ENCODE peak calls at places on chromosomes 7 and 10, in five cellular contexts. G is activated naive CD8-positive, alpha-beta T cell treated with anti-CD3 and anti-CD28 coated beads, Interleukin-2, amount 50 U/mL, for 24 hours; H is GM20000; J is stimulated activated CD4-positive, alpha-beta T cell treated with anti-CD3 and anti-CD28 coated beads, Interleukin-4, amount 100 ng/mL, for 1 hour; C is dermis blood vessel endothelial cell. D is an unnamed sample.

GRCh38 chr10:43978936-43979335 is 330.3 kb upstream of the ZNF32 start:
- DNase-seq in G (no peak), H (no peak), C (no peak), J (no peak), D (no peak)

GRCh38 chr10:124364674-124365073 is 54.0 kb downstream of the OAT start:
- DNase-seq in G (no peak), C (no peak), H (no peak), J (no peak), D (no peak)

GRCh38 chr10:116538461-116538860 is 7.3 kb upstream of the PNLIP start:
- DNase-seq in G (no peak), J (no peak), C (no peak), H (no peak), D (no peak)

GRCh38 chr7:128259131-128260056 is 18.3 kb downstream of the LEP start:
- DNase-seq in H (no peak), J (no peak), G (no peak), C (no peak), D (no peak)

GRCh38 chr10:97150191-97150590 is 35.6 kb downstream of the SLIT1 start:
- DNase-seq in G (no peak), J (no peak), C (no peak), H (no peak), D (no peak)

GRCh38 chr7:115032986-115033385 is 111.1 kb downstream of the MDFIC start:
- DNase-seq in J (no peak), H (no peak), C (no peak), G (no peak), D (peak)

GRCh38 chr10:112821663-112822062 is 128.4 kb upstream of the TCF7L2 start:
- DNase-seq in G (no peak), H (no peak), C (no peak), J (no peak), D (no peak)

GRCh38 chr7:32381024-32381601 is 109.1 kb downstream of the LSM5 start:
- DNase-seq in C (no peak), J (no peak), H (no peak), G (no peak), D (no peak)

GRCh38 chr7:50251765-50252164 is 52.8 kb upstream of the IKZF1 start:
- DNase-seq in G (no peak), J (no peak), H (no peak), C (no peak), D (no peak)

GRCh38 chr10:112361951-112362770 is 11.8 kb upstream of the ACSL5 start:
- DNase-seq in C (peak), G (no peak), H (no peak), J (no peak), D (peak)

GRCh38 chr10:122140941-122141623 is 130.0 kb upstream of the BTBD16 start:
- DNase-seq in J (no peak), H (no peak), C (peak), G (no peak), D (no peak)

GRCh38 chr10:110699859-110700468 is 55.8 kb downstream of the RBM20 start:
- DNase-seq in J (no peak), H (no peak), C (no peak), G (no peak), D (no peak)

GRCh38 chr10:131703941-131704340 is 196.9 kb upstream of the PPP2R2D start:
- DNase-seq in G (no peak), J (no peak), H (no peak), C (no peak), D (no peak)

GRCh38 chr10:105029285-105029684 is 388.2 kb downstream of the SORCS3 start:
- DNase-seq in G (no peak), J (no peak), C (no peak), H (no peak), D (no peak)

GRCh38 chr7:120216947-120217346 is 56.0 kb upstream of the KCND2 start:
- DNase-seq in J (no peak), C (no peak), G (no peak), H (no peak), D (no peak)

GRCh38 chr10:9437131-9437530 is 1382.6 kb downstream of the GATA3 start:
- DNase-seq in H (no peak), C (no peak), J (no peak), G (no peak), D (no peak)

GRCh38 chr10:35940067-35940989 is 298.2 kb upstream of the FZD8 start:
- DNase-seq in C (no peak), G (no peak), J (no peak), H (no peak), D (no peak)

GRCh38 chr7:158043461-158044155 is 544.0 kb downstream of the PTPRN2 start:
- DNase-seq in J (no peak), H (no peak), G (no peak), C (no peak), D (no peak)

D was measured in A673.